ENCODE peak calls at places on chromosome 17, in ten cellular contexts. I is left ventricle myocardium inferior; C is astrocyte; T is CD8-positive, alpha-beta T cell; F is HFF-Myc; K is WTC11; G is ascending aorta; J is AG04449; Z is kidney; W is HCT116. X is an unnamed sample.

GRCh38 chr17:42133461-42134041 is 10.9 kb downstream of the HSPB9 start:
- DNase-seq in K (no peak), W (no peak), T (peak), C (no peak), I (no peak), F (no peak), Z (no peak), G (no peak), J (no peak), X (peak)

GRCh38 chr17:47802341-47803022 is 19.1 kb downstream of the OSBPL7 start:
- DNase-seq in T (peak), F (no peak), K (peak), J (no peak), C (peak), G (no peak), W (peak), Z (no peak), I (no peak), X (peak)

GRCh38 chr17:68613739-68614298 is 12.7 kb upstream of the FAM20A start:
- DNase-seq in W (peak), F (no peak), T (no peak), C (no peak), G (no peak), Z (no peak), I (no peak), J (no peak), K (peak), X (peak)

GRCh38 chr17:5861246-5861645 is 208.9 kb upstream of the WSCD1 start:
- DNase-seq in C (no peak), I (no peak), F (no peak), T (no peak), K (no peak), Z (no peak), G (no peak), W (no peak), J (no peak), X (no peak)

GRCh38 chr17:29571883-29572681 is 3.6 kb downstream of the TP53I13 start:
- DNase-seq in K (peak), W (no peak), G (peak), F (no peak), I (peak), C (no peak), T (no peak), Z (peak), J (no peak), X (no peak)

GRCh38 chr17:10789694-10790271 is 14.1 kb downstream of the TMEM238L start:
- DNase-seq in C (no peak), W (no peak), G (no peak), T (no peak), K (no peak), I (no peak), Z (no peak), F (no peak), J (no peak), X (no peak)

GRCh38 chr17:43599835-43600234 is 53.7 kb upstream of the ETV4 start:
- DNase-seq in K (no peak), J (no peak), F (peak), Z (no peak), T (no peak), C (peak), I (no peak), G (no peak), W (no peak), X (peak)

GRCh38 chr17:43363926-43364285 is 34.9 kb upstream of the ARL4D start:
- DNase-seq in T (no peak), I (no peak), J (no peak), K (no peak), C (no peak), F (no peak), Z (no peak), G (peak), W (no peak), X (no peak)

GRCh38 chr17:79290726-79291125 is 216.1 kb downstream of the ENGASE start:
- DNase-seq in W (no peak), Z (no peak), J (no peak), C (no peak), G (no peak), K (no peak), F (no peak), T (no peak), I (no peak), X (no peak)

GRCh38 chr17:59329558-59330313 is 1.7 kb upstream of the YPEL2 start:
- DNase-seq in W (peak), F (peak), T (no peak), J (peak), G (peak), C (peak), I (peak), Z (no peak), K (peak), X (peak)

GRCh38 chr17:4562000-4562969 is 1.9 kb upstream of the GGT6 start:
- DNase-seq in T (no peak), G (no peak), J (no peak), I (no peak), F (no peak), W (no peak), K (no peak), Z (peak), C (no peak), X (no peak)

GRCh38 chr17:18033442-18034099 is 5.4 kb downstream of the ATPAF2 start:
- DNase-seq in T (peak), I (no peak), J (peak), G (peak), K (no peak), F (peak), C (peak), Z (no peak), W (peak), X (peak)

GRCh38 chr17:66889480-66890230 is 54.7 kb downstream of the CACNG5 start:
- DNase-seq in G (no peak), C (no peak), T (no peak), J (no peak), Z (no peak), K (no peak), F (no peak), W (no peak), I (no peak), X (peak)

GRCh38 chr17:20896153-20896649 is 146.6 kb downstream of the USP22 start:
- DNase-seq in K (no peak), Z (no peak), J (no peak), W (no peak), G (no peak), C (no peak), I (no peak), T (no peak), F (no peak), X (no peak)
- TF ChIP-seq CTCF in K (no peak), Z (no peak), J (no peak), W (no peak), G (no peak), C (no peak), I (no peak), T (no peak), F (peak), X (peak)

DNA sequence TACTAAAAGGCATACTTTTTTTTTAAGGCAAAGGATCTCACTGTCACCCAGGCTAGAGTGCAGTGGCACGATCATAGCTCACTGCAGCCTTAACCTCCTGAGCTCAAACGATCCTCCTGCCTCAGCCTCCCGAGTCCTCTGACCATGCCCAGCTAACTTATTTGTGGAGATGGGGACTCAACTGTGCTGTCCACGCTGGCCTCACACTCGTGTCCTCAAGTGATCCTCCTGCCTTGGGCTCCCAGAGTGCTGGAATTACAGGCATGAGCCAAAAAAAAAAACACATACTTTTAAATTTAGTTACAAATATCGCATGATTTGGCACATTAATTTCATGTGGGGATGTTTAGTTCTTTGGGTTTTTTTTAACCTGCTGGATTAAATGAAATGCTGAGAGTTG is 207.7 kb upstream of the CHMP6 start:
- DNase-seq in G (peak), Z (no peak), F (no peak), I (no peak), C (no peak), W (no peak), T (no peak), K (no peak), J (no peak), X (no peak)
- TF ChIP-seq CTCF in G (no peak), Z (no peak), F (no peak), I (no peak), C (no peak), W (no peak), T (no peak), K (no peak), J (no peak), X (no peak)

GRCh38 chr17:40035162-40035559 is 19.0 kb downstream of the MED24 start:
- DNase-seq in T (no peak), Z (no peak), F (no peak), K (peak), C (no peak), J (no peak), G (no peak), I (no peak), W (no peak), X (no peak)
- TF ChIP-seq CTCF in T (no peak), Z (peak), F (peak), K (peak), C (peak), J (peak), G (no peak), I (peak), W (peak), X (peak)

GRCh38 chr17:77240976-77241375 is 100.2 kb downstream of the SEC14L1 start:
- DNase-seq in J (no peak), C (no peak), I (no peak), T (no peak), Z (no peak), K (no peak), W (no peak), F (no peak), G (no peak), X (no peak)

GRCh38 chr17:77247048-77247541 is 106.3 kb downstream of the SEC14L1 start:
- DNase-seq in I (peak), F (no peak), W (peak), G (peak), Z (peak), T (peak), J (no peak), C (peak), K (peak), X (no peak)

GRCh38 chr17:77245162-77245926 is 104.6 kb downstream of the SEC14L1 start:
- DNase-seq in I (no peak), C (no peak), W (no peak), J (no peak), G (no peak), K (no peak), F (no peak), Z (peak), T (no peak), X (no peak)

GRCh38 chr17:77246110-77247047 is 105.6 kb downstream of the SEC14L1 start:
- DNase-seq in F (no peak), G (no peak), T (no peak), I (no peak), K (no peak), C (no peak), W (no peak), J (no peak), Z (no peak), X (no peak)

DNA sequence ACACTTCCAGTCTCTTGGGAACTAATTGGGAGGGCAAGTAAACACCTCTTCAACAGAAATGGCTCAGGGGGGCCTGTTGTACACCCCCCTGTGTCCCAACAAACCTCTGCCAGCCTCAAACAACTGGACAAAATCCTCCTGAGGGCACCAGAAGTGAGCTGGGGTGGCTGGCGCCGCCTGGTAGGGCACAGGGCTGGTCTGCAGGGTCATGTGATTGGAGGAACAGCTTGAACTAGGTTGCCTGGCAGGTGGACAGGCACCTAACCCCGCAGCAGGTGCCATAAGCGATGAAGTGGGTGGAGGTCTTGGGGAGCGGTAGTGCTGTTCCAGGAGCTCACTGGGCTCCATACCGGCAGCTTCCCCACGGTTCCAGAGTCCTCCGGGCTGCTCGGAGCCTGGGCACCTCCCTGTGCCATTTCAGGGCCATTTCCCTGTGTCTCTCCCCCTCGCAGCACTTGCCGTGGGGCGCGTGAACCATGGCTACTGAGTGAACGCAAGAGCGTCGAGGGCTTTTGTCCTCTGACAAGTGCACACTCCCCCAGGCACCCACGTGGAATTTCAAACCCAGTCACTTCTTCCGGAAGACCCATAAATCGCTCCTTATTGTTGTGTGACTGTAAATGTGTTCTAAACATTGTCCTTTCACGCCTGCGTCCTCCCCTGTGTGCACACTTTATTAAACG is 101.5 kb downstream of the SEC14L1 start:
- DNase-seq in J (no peak), Z (peak), C (no peak), I (no peak), F (no peak), G (no peak), T (no peak), W (no peak), K (no peak), X (no peak)
- TF ChIP-seq CTCF in J (no peak), Z (no peak), C (no peak), I (no peak), F (no peak), G (no peak), T (no peak), W (peak), K (no peak), X (no peak)

GRCh38 chr17:876272-876671 is 94.1 kb downstream of the MRM3 start:
- DNase-seq in W (no peak), C (no peak), Z (no peak), F (no peak), I (no peak), G (no peak), T (peak), J (no peak), K (no peak), X (no peak)
- TF ChIP-seq CTCF in W (no peak), C (no peak), Z (no peak), F (no peak), I (no peak), G (no peak), T (no peak), J (no peak), K (no peak), X (no peak)

GRCh38 chr17:13014801-13015200 is 3.0 kb downstream of the ELAC2 start:
- DNase-seq in W (no peak), F (no peak), C (no peak), Z (no peak), K (no peak), I (no peak), J (no peak), T (no peak), G (peak), X (no peak)

GRCh38 chr17:13016881-13017622 is 775 bp downstream of the ELAC2 start:
- DNase-seq in G (no peak), C (no peak), K (no peak), F (no peak), W (no peak), T (no peak), I (no peak), J (no peak), Z (no peak), X (peak)

GRCh38 chr17:13017623-13018462 is at the start of gene ELAC2:
- DNase-seq in C (peak), I (peak), F (peak), Z (peak), K (peak), J (peak), T (peak), W (peak), G (peak), X (peak)
- TF ChIP-seq CTCF in C (no peak), I (no peak), F (no peak), Z (peak), K (no peak), J (no peak), T (no peak), W (no peak), G (no peak), X (peak)